ENCODE peak calls at places on chromosome 4, in five cellular contexts. K is choroid plexus epithelial cell; R is foreskin fibroblast; C is amygdala; I is CD4-positive, alpha-beta T cell. B is an unnamed sample.

GRCh38 chr4:184330008-184330400 is 112.3 kb upstream of the ENPP6 start:
- DNase-seq in I (no peak), C (peak; percentile 15), R (no peak), K (no peak), B (no peak)

GRCh38 chr4:14415146-14415545 is 587.1 kb upstream of the CPEB2 start:
- DNase-seq in K (peak; percentile 75), C (no peak), R (no peak), I (no peak), B (peak; percentile 56)

GRCh38 chr4:146308951-146309350 is 94.6 kb downstream of the REELD1 start:
- DNase-seq in K (no peak), I (no peak), C (no peak), R (no peak), B (no peak)

GRCh38 chr4:43525646-43526045 is 633.1 kb downstream of the GRXCR1 start:
- DNase-seq in R (no peak), K (no peak), I (no peak), C (no peak), B (no peak)

GRCh38 chr4:113472864-113473263 is 288.7 kb downstream of the CAMK2D start:
- DNase-seq in C (no peak), R (no peak), I (no peak), K (no peak), B (no peak)

GRCh38 chr4:120672558-120673147 is 249.9 kb downstream of the PRDM5 start:
- DNase-seq in R (no peak), K (no peak), I (no peak), C (no peak), B (no peak)

GRCh38 chr4:57430706-57431105 is 320.5 kb upstream of the IGFBP7 start:
- DNase-seq in K (no peak), I (no peak), C (no peak), R (no peak), B (peak; percentile 39)

GRCh38 chr4:183073838-183074145 is 25.3 kb upstream of the WWC2 start:
- DNase-seq in C (no peak), K (no peak), I (no peak), R (no peak), B (no peak)

GRCh38 chr4:21768349-21769310 is 179.9 kb downstream of the KCNIP4 start:
- DNase-seq in R (peak; percentile 26), C (no peak), I (no peak), K (peak; percentile 83), B (peak; percentile 54)

GRCh38 chr4:155403886-155404285 is 27.1 kb upstream of the MAP9 start:
- DNase-seq in K (peak; percentile 64), R (peak; percentile 14), C (no peak), I (no peak), B (peak; percentile 47)

GRCh38 chr4:165766976-165767375 is 106.1 kb upstream of the TLL1 start:
- DNase-seq in I (no peak), K (no peak), C (no peak), R (no peak), B (no peak)

GRCh38 chr4:165207016-165207430 is 338 bp upstream of the KLHL2 start:
- DNase-seq in I (no peak), C (peak; percentile 58), K (peak; percentile 41), R (no peak), B (peak; percentile 38)

GRCh38 chr4:90951037-90951436 is 823.8 kb downstream of the CCSER1 start:
- DNase-seq in K (peak; percentile 93), C (no peak), I (no peak), R (no peak), B (peak; percentile 81)

GRCh38 chr4:95830647-95831046 is 9.2 kb upstream of the PDHA2 start:
- DNase-seq in K (no peak), I (no peak), R (no peak), C (no peak), B (no peak)

GRCh38 chr4:78336093-78336943 is 215.3 kb upstream of the ANXA3 start:
- DNase-seq in C (no peak), R (no peak), I (no peak), K (peak; percentile 61), B (peak; percentile 74)

GRCh38 chr4:21864686-21865085 is 83.9 kb downstream of the KCNIP4 start:
- DNase-seq in K (no peak), R (no peak), C (no peak), I (no peak), B (no peak)

GRCh38 chr4:145937990-145938611 is 522 bp downstream of the ZNF827 start:
- DNase-seq in K (peak; percentile 52), R (no peak), C (peak; percentile 8), I (peak; percentile 41), B (peak; percentile 63)

GRCh38 chr4:8740666-8741395 is 130.8 kb downstream of the HMX1 start:
- DNase-seq in I (no peak), C (no peak), K (no peak), R (no peak), B (no peak)

GRCh38 chr4:185716008-185716976 is 95.7 kb downstream of the SORBS2 start:
- DNase-seq in K (no peak), C (no peak), I (no peak), R (no peak), B (no peak)

GRCh38 chr4:158777423-158777822 is 8.6 kb downstream of the FNIP2 start:
- DNase-seq in I (no peak), R (no peak), K (no peak), C (no peak), B (peak; percentile 22)

GRCh38 chr4:71941001-71941400 is 90.8 kb upstream of the NPFFR2 start:
- DNase-seq in C (no peak), K (peak; percentile 4), I (no peak), R (no peak), B (peak; percentile 52)

GRCh38 chr4:86223472-86223871 is 136.4 kb downstream of the MAPK10 start:
- DNase-seq in C (no peak), I (no peak), R (no peak), K (peak; percentile 70), B (peak; percentile 14)

GRCh38 chr4:69781458-69782418 is 21.3 kb upstream of the SULT1B1 start:
- DNase-seq in I (no peak), R (no peak), C (no peak), K (no peak), B (peak; percentile 31)

GRCh38 chr4:8419222-8420041 is 21.1 kb downstream of the ACOX3 start:
- DNase-seq in K (peak; percentile 51), C (no peak), I (no peak), R (peak; percentile 17), B (no peak)

GRCh38 chr4:154467886-154468285 is 23.7 kb downstream of the DCHS2 start:
- DNase-seq in I (no peak), K (no peak), R (peak; percentile 51), C (no peak), B (no peak)

GRCh38 chr4:66855956-66856355 is 689.3 kb downstream of the CENPC start:
- DNase-seq in I (no peak), R (no peak), C (no peak), K (peak; percentile 2), B (no peak)

GRCh38 chr4:76802546-76803021 is 95.4 kb downstream of the SOWAHB start:
- DNase-seq in K (peak; percentile 54), R (no peak), C (no peak), I (no peak), B (peak; percentile 22)

GRCh38 chr4:181890031-181890430 is 353.2 kb upstream of the TENM3 start:
- DNase-seq in I (no peak), R (no peak), C (no peak), K (no peak), B (no peak)

GRCh38 chr4:40502220-40502619 is 127.4 kb downstream of the RBM47 start:
- DNase-seq in I (no peak), R (no peak), C (no peak), K (no peak), B (no peak)

GRCh38 chr4:36054750-36055467 is 189.4 kb downstream of the ARAP2 start:
- DNase-seq in C (no peak), R (no peak), I (no peak), K (peak; percentile 2), B (no peak)

GRCh38 chr4:8347660-8348059 is 78.1 kb downstream of the HTRA3 start:
- DNase-seq in K (no peak), R (no peak), I (no peak), C (no peak), B (no peak)